ENCODE peak calls at places on chromosome 11, in seven cellular contexts. F is CD8-positive, alpha-beta T cell; J is stomach; Q is adrenal gland; X is RWPE1; L is PC-3; R is dorsolateral prefrontal cortex. Z is an unnamed sample.

GRCh38 chr11:34181856-34182405 is 76.5 kb downstream of the NAT10 start:
- DNase-seq in F (no peak), J (no peak), Q (no peak), X (no peak), L (no peak), R (no peak), Z (no peak)

GRCh38 chr11:126440276-126440675 is 84.8 kb downstream of the ST3GAL4 start:
- DNase-seq in F (no peak), J (no peak), Q (no peak), X (no peak), L (no peak), R (no peak), Z (no peak)

GRCh38 chr11:63602296-63602695 is 11.9 kb downstream of the PLAAT3 start:
- DNase-seq in F (no peak), J (no peak), Q (no peak), X (no peak), L (no peak), R (no peak), Z (no peak)

GRCh38 chr11:59792507-59792906 is 18.1 kb downstream of the MRPL16 start:
- DNase-seq in F (no peak), J (no peak), Q (no peak), X (no peak), L (no peak), R (no peak), Z (no peak)

GRCh38 chr11:19646921-19647320 is 65.7 kb upstream of the NAV2 start:
- DNase-seq in F (no peak), J (no peak), Q (no peak), X (no peak), L (peak; percentile 50), R (no peak), Z (no peak)

GRCh38 chr11:75873417-75874148 is 58.6 kb downstream of the UVRAG start:
- DNase-seq in F (no peak), J (no peak), Q (no peak), X (no peak), L (no peak), R (no peak), Z (no peak)

GRCh38 chr11:2991477-2992233 is 474 bp downstream of the NAP1L4 start:
- DNase-seq in F (no peak), J (no peak), Q (no peak), X (peak; percentile 18), L (no peak), R (peak; percentile 66), Z (no peak)

GRCh38 chr11:65586676-65587075 is 8.9 kb downstream of the KCNK7 start:
- DNase-seq in F (no peak), J (no peak), Q (no peak), X (no peak), L (no peak), R (no peak), Z (no peak)

GRCh38 chr11:2737876-2738275 is 38.1 kb upstream of the KCNQ1OT1 start:
- DNase-seq in F (no peak), J (no peak), Q (no peak), X (no peak), L (peak; percentile 22), R (no peak), Z (no peak)

GRCh38 chr11:125287467-125288232 is 123.1 kb downstream of the PKNOX2 start:
- DNase-seq in F (no peak), J (no peak), Q (no peak), X (no peak), L (no peak), R (no peak), Z (no peak)

GRCh38 chr11:108805030-108805429 is 140.2 kb downstream of the DDX10 start:
- DNase-seq in F (no peak), J (no peak), Q (no peak), X (no peak), L (no peak), R (no peak), Z (no peak)
- H3K27ac ChIP-seq in F (no peak overlapping the region), J (no peak overlapping the region), Q (no peak overlapping the region), X (no peak overlapping the region), L (no peak overlapping the region), R (no peak overlapping the region), Z (no peak overlapping the region)

GRCh38 chr11:61892085-61892370 is 683 bp upstream of the FADS3 start:
- DNase-seq in F (no peak), J (no peak), Q (no peak), X (no peak), L (no peak), R (no peak), Z (no peak)

GRCh38 chr11:61888590-61888989 is 2.8 kb downstream of the FADS3 start:
- DNase-seq in F (no peak), J (no peak), Q (no peak), X (no peak), L (no peak), R (no peak), Z (no peak)

GRCh38 chr11:61891331-61892084 is at the start of gene FADS3:
- DNase-seq in F (peak; percentile 23), J (peak; percentile 91), Q (peak; percentile 89), X (peak; percentile 75), L (peak; percentile 96), R (peak; percentile 90), Z (peak; percentile 83)

GRCh38 chr11:61889831-61890230 is 1.5 kb downstream of the FADS3 start:
- DNase-seq in F (no peak), J (no peak), Q (no peak), X (no peak), L (no peak), R (no peak), Z (no peak)

GRCh38 chr11:61890536-61891330 is 612 bp downstream of the FADS3 start:
- DNase-seq in F (no peak), J (no peak), Q (peak; percentile 81), X (peak; percentile 49), L (peak; percentile 76), R (peak; percentile 75), Z (no peak)
- H3K27ac ChIP-seq in F (no peak overlapping the region), J (peak overlapping the region; percentile 93), Q (peak overlapping the region; percentile 80), X (peak overlapping the region; percentile 90), L (no peak overlapping the region), R (peak overlapping the region; percentile 93), Z (peak overlapping the region; percentile 91)

GRCh38 chr11:23586188-23586587 is 725.9 kb upstream of the CCDC179 start:
- DNase-seq in F (no peak), J (no peak), Q (no peak), X (no peak), L (no peak), R (no peak), Z (no peak)

GRCh38 chr11:23590909-23591308 is 730.6 kb upstream of the CCDC179 start:
- DNase-seq in F (no peak), J (no peak), Q (no peak), X (no peak), L (no peak), R (no peak), Z (no peak)

GRCh38 chr11:23585700-23586099 is 725.4 kb upstream of the CCDC179 start:
- DNase-seq in F (no peak), J (no peak), Q (no peak), X (no peak), L (no peak), R (no peak), Z (no peak)
- H3K27ac ChIP-seq in F (no peak overlapping the region), J (no peak overlapping the region), Q (no peak overlapping the region), X (no peak overlapping the region), L (no peak overlapping the region), R (no peak overlapping the region), Z (no peak overlapping the region)

DNA sequence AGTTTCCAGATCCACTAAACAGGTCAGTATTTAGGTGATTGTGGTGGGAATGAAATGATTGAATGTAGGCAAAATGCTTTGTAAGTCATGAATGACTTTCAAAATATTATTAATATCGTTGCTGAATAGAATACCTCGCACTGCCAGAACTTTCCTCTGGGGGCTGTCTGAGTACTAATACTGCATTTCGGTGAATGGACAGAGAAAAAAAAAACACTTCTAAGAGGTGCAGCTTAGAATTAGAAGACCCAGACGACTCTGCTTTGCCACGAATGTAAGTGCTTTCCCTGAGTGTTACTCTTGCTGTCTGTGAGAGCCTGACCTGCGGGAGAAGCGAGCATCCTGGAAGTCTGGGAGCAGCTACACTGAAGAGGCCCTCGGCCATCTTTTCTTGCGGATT is 95.0 kb downstream of the SCN3B start:
- DNase-seq in F (no peak), J (no peak), Q (no peak), X (no peak), L (no peak), R (no peak), Z (no peak)
- H3K27ac ChIP-seq in F (no peak overlapping the region), J (peak overlapping the region; percentile 74), Q (peak overlapping the region; percentile 92), X (no peak overlapping the region), L (no peak overlapping the region), R (peak overlapping the region; percentile 91), Z (peak overlapping the region; percentile 94)

GRCh38 chr11:33160587-33160986 is 693 bp downstream of the CSTF3 start:
- DNase-seq in F (no peak), J (no peak), Q (no peak), X (no peak), L (no peak), R (no peak), Z (no peak)
- H3K27ac ChIP-seq in F (peak overlapping the region; percentile 77), J (peak overlapping the region; percentile 84), Q (peak overlapping the region; percentile 70), X (no peak overlapping the region), L (peak overlapping the region; percentile 53), R (peak overlapping the region; percentile 95), Z (peak overlapping the region; percentile 86)

GRCh38 chr11:128480066-128480465 is 107.3 kb downstream of the ETS1 start:
- DNase-seq in F (no peak), J (no peak), Q (no peak), X (no peak), L (no peak), R (no peak), Z (no peak)
- H3K27ac ChIP-seq in F (peak overlapping the region; percentile 42), J (peak overlapping the region; percentile 71), Q (peak overlapping the region; percentile 69), X (peak overlapping the region; percentile 44), L (no peak overlapping the region), R (no peak overlapping the region), Z (no peak overlapping the region)

DNA sequence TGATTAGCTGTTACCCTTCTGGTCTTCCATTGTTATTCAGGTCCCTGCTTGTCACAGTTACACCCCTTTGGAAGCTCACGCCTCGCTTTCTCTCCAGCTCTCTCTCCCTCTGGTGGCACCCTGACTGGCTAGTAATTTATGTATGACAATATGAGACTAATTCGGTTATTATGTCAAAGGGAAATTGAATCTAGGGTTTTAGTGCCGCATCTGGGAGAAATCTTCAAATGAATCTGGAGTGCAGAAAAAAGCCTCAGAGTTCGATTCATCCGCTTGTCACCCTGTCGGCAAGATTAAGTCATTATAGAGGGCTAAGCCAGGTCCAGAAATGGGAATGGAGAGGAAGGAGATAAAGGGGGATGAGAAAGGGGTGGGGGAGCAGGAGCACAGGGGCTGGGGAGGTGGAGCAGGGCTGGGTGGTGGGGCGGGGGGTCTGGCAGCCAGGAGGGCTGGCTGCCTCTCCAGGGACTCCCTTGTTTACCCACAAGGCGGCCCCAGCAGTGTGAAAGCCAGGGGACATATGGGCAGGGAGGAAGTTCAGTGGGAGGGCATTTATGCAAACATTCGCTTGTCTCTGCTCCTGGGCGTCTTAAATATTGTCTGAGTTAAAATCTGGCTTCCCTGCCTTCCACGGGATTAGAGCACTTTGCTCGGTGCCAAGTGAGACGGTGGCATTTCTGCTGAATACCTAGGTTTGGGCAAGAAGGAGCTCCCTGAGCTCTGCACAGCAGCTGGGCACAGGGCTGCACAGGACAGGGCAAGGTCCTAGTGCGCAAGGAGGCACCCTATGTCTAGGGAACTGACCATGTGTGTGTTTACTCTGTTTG is 179.1 kb upstream of the NECTIN1 start:
- DNase-seq in F (no peak), J (no peak), Q (no peak), X (no peak), L (no peak), R (no peak), Z (no peak)
- H3K27ac ChIP-seq in F (no peak overlapping the region), J (peak overlapping the region; percentile 81), Q (peak overlapping the region; percentile 38), X (no peak overlapping the region), L (no peak overlapping the region), R (peak overlapping the region; percentile 80), Z (peak overlapping the region; percentile 63)